ENCODE peak calls at places on chromosomes 2 and 18, in five cellular contexts. L is K562, Y is ovary, B is stomach, D is H1. E is an unnamed sample.

GRCh38 chr2:26292646-26293045 is 47.9 kb downstream of the HADHB start:
- DNase-seq in B (no peak), D (no peak), Y (peak), L (no peak), E (no peak)

GRCh38 chr2:1781291-1782080 is 37.2 kb upstream of the PXDN start:
- DNase-seq in L (no peak), D (no peak), B (peak), Y (no peak), E (no peak)

GRCh38 chr2:235468978-235469694 is 24.7 kb upstream of the AGAP1 start:
- DNase-seq in Y (peak), D (no peak), B (peak), L (no peak), E (no peak)

GRCh38 chr18:36993068-36993467 is 164.1 kb downstream of the KIAA1328 start:
- DNase-seq in L (no peak), D (no peak), B (no peak), Y (no peak), E (no peak)

GRCh38 chr2:231877533-231878456 is 48.4 kb downstream of the NPPC start:
- DNase-seq in L (no peak), D (no peak), B (no peak), Y (no peak), E (no peak)

GRCh38 chr2:63064197-63064596 is 13.6 kb downstream of the OTX1 start:
- DNase-seq in D (no peak), B (no peak), Y (no peak), L (no peak), E (no peak)

GRCh38 chr2:145543856-145544255 is 1023.9 kb upstream of the ZEB2 start:
- DNase-seq in L (no peak), B (no peak), Y (no peak), D (no peak), E (no peak)

GRCh38 chr2:28321426-28321825 is 71.2 kb upstream of the FOSL2 start:
- DNase-seq in L (no peak), B (no peak), D (no peak), Y (no peak), E (no peak)

GRCh38 chr2:113876503-113877387 is 13.1 kb upstream of the ACTR3 start:
- DNase-seq in L (no peak), D (no peak), Y (no peak), B (peak), E (no peak)

GRCh38 chr2:234947556-234947955 is 4.3 kb upstream of the SH3BP4 start:
- DNase-seq in Y (no peak), D (no peak), B (no peak), L (no peak), E (no peak)

GRCh38 chr2:170235860-170236638 is 58.1 kb downstream of the MYO3B start:
- DNase-seq in L (peak), D (peak), Y (no peak), B (no peak), E (peak)

GRCh38 chr18:48529796-48530195 is 9.0 kb upstream of the CTIF start:
- DNase-seq in L (no peak), D (no peak), Y (no peak), B (no peak), E (no peak)

GRCh38 chr2:137047369-137047768 is 282.0 kb downstream of the THSD7B start:
- DNase-seq in L (no peak), Y (no peak), B (no peak), D (no peak), E (no peak)

GRCh38 chr18:11713756-11714155 is 24.7 kb downstream of the GNAL start:
- DNase-seq in Y (no peak), D (no peak), L (no peak), B (no peak), E (no peak)

GRCh38 chr2:136058951-136059530 is 58.9 kb downstream of the CXCR4 start:
- DNase-seq in Y (no peak), D (no peak), L (no peak), B (no peak), E (no peak)

GRCh38 chr2:196336715-196337617 is 165.6 kb upstream of the STK17B start:
- DNase-seq in D (no peak), Y (no peak), B (no peak), L (peak), E (peak)

GRCh38 chr2:172552547-172553291 is 3.2 kb upstream of the PDK1 start:
- DNase-seq in Y (no peak), D (no peak), B (no peak), L (peak), E (no peak)

GRCh38 chr2:46798041-46798440 is 117.6 kb downstream of the MCFD2 start:
- DNase-seq in D (no peak), Y (no peak), L (no peak), B (no peak), E (no peak)

GRCh38 chr18:74310411-74310810 is 5.2 kb upstream of the C18orf63 start:
- DNase-seq in Y (no peak), L (no peak), B (no peak), D (no peak), E (no peak)

GRCh38 chr2:188978291-188979081 is 4.3 kb downstream of the COL3A1 start:
- DNase-seq in L (no peak), B (no peak), D (no peak), Y (peak), E (no peak)

GRCh38 chr18:26088482-26088881 is 1.9 kb downstream of the SS18 start:
- DNase-seq in Y (no peak), D (no peak), L (no peak), B (no peak), E (no peak)

GRCh38 chr2:234841321-234842015 is 110.3 kb upstream of the SH3BP4 start:
- DNase-seq in Y (no peak), D (no peak), B (no peak), L (no peak), E (no peak)

GRCh38 chr2:28209312-28209711 is 183.3 kb upstream of the FOSL2 start:
- DNase-seq in Y (no peak), D (no peak), L (no peak), B (no peak), E (no peak)

GRCh38 chr2:20501974-20502373 is 55.1 kb downstream of the RHOB start:
- DNase-seq in Y (no peak), L (no peak), D (no peak), B (no peak), E (peak)

GRCh38 chr18:46293699-46294300 is 189.6 kb downstream of the HAUS1 start:
- DNase-seq in L (no peak), Y (no peak), B (no peak), D (no peak), E (no peak)

GRCh38 chr2:234630676-234631350 is 133.9 kb upstream of the ARL4C start:
- DNase-seq in B (no peak), D (peak), L (no peak), Y (no peak), E (no peak)

GRCh38 chr18:79604205-79604912 is 75.2 kb upstream of the CTDP1 start:
- DNase-seq in L (no peak), D (no peak), Y (peak), B (no peak), E (no peak)

GRCh38 chr18:23302852-23303527 is 150.1 kb upstream of the RIOK3 start:
- DNase-seq in L (no peak), Y (no peak), D (no peak), B (no peak), E (no peak)

GRCh38 chr2:231162036-231162345 is 36.4 kb upstream of the ARMC9 start:
- DNase-seq in D (no peak), B (no peak), L (no peak), Y (no peak), E (no peak)

DNA sequence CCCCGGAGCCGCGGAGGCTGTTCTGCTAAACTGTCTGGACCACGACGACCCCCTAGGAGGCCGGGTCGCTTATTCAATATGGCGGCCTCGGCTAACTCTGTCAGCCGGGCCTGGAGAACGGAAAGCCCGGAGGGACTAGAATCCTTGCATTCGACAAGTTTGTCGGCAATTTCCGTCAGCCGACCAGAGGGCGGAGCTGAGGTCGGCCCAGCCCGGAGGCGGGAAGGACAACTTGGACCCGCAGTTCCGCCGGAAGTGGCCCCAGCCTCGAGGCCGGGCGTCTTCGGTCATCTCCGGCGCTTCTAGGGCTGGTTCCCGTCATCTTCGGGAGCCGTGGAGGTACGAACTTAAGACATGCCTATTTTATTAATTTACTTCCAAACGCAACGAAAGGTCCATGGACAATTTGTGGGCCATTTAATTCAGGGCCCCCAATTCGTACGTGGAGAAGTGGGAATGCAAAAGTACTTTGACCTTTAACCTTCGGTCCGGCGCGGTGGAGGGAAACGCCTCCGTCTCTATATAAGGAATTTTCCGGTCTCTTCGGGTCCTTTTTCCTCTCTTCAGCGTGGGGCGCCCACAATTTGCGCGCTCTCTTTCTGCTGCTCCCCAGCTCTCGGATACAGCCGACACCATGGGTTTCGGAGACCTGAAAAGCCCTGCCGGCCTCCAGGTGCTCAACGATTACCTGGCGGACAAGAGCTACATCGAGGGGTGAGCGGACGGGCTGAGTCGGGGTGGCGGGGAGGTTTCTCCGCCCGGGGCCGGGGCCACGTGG is at the start of the genes EEF1B2 and NDUFS1:
- DNase-seq in B (peak), Y (peak), D (peak), L (peak), E (peak)
- TF ChIP-seq POLR2A in B (peak), Y (peak), D (peak), L (peak), E (peak)

GRCh38 chr2:156340818-156341481 is 8.4 kb upstream of the NR4A2 start:
- DNase-seq in Y (no peak), D (no peak), B (no peak), L (no peak), E (no peak)

GRCh38 chr2:156339110-156339847 is 6.8 kb upstream of the NR4A2 start:
- DNase-seq in B (peak), L (no peak), Y (no peak), D (no peak), E (no peak)

GRCh38 chr2:156340377-156340776 is 7.9 kb upstream of the NR4A2 start:
- DNase-seq in Y (no peak), D (no peak), L (no peak), B (no peak), E (no peak)

GRCh38 chr2:156339866-156340265 is 7.3 kb upstream of the NR4A2 start:
- DNase-seq in B (no peak), Y (no peak), D (no peak), L (no peak), E (no peak)

GRCh38 chr2:156338578-156338977 is 6.1 kb upstream of the NR4A2 start:
- DNase-seq in L (no peak), Y (no peak), D (no peak), B (no peak), E (no peak)
- TF ChIP-seq EP300 in L (no peak), Y (no peak), D (no peak), B (no peak), E (no peak)

DNA sequence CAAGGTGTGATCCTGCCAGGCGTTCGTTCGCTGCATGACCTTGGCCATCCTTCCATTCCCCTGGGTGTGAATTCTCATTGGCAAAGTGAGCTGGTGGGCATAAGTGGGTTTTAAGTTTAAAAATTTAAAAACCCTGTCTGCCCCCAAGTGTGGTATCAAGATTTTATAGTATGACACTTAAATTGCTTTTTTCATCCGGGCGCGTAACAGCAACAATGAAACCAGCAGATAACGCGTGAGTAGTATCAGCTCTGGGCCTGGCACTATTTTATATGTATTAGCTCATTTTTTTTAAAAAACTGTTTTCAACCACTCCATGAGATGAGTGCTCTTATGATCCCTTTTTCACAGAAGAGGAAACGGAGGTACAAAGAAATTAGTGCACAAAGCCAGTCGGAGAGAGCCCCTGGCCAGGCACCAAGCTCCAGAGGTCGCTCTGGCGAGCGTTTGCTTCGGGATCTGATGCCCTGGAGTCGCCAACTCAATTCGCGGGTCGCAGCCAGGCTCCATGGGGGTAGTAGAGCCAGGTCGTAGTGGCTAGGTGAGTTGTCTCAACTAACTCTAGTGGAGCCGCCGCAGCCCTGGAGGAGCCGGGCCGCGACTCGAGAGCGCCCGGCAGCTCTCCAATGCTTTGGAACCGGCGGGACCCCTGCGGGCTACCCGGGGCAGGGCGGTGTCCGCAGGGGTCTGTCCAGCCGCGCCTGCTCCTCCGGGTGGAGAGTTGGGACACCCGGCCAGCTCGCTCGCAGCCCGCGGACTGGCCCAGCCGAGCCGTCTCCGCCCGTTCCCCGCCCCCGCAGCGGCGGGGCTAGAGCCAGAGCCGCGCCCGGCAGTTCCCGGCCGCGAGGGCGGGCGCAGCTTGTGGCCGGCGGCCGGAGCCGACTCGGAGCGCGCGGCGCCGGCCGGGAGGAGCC is at the start of gene IL1R1:
- DNase-seq in L (peak), Y (peak), D (peak), B (peak), E (peak)
- TF ChIP-seq POLR2A in L (no peak), Y (peak), D (peak), B (no peak), E (peak)

DNA sequence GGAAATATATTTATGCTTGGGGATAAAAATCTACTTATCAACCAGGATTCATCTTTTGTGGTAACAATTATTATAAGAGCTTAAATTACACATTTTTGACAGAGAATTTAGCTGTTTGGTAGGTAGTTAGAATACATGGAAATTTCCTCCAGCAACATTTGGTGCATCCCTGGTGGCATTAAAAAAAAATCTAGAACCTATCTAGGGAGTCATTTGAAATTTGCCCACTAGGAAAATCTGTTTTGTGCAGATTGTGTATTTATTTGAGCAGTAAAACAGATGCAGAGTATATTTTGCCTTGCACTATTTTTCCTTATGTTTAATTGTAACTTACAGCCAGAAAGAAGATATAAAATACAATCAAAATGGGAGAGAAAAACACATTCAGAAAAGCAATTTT is 208.4 kb upstream of the LRP1B start:
- DNase-seq in D (no peak), B (no peak), Y (no peak), L (no peak), E (no peak)
- TF ChIP-seq EP300 in D (no peak), B (no peak), Y (no peak), L (no peak), E (no peak)

GRCh38 chr2:209422191-209422754 is 1.6 kb upstream of the MAP2 start:
- DNase-seq in Y (no peak), D (no peak), B (no peak), L (no peak), E (no peak)

GRCh38 chr2:209425082-209426071 is 1.5 kb downstream of the MAP2 start:
- DNase-seq in L (no peak), D (no peak), B (no peak), Y (no peak), E (no peak)

GRCh38 chr2:209426432-209426831 is 2.6 kb downstream of the MAP2 start:
- DNase-seq in D (no peak), B (no peak), Y (no peak), L (no peak), E (no peak)

GRCh38 chr2:209423562-209424541 is at the start of gene MAP2:
- DNase-seq in L (peak), B (peak), Y (peak), D (peak), E (peak)
- TF ChIP-seq POLR2A in L (no peak), B (no peak), Y (no peak), D (peak), E (no peak)

GRCh38 chr2:241772063-241772499 is 4.5 kb upstream of the GAL3ST2 start:
- DNase-seq in Y (no peak), L (no peak), B (no peak), D (no peak), E (no peak)

GRCh38 chr2:241775223-241776177 is 1.1 kb upstream of the GAL3ST2 start:
- DNase-seq in B (no peak), Y (peak), D (peak), L (no peak), E (no peak)

GRCh38 chr2:241773511-241774418 is 2.9 kb upstream of the GAL3ST2 start:
- DNase-seq in D (peak), L (peak), Y (peak), B (no peak), E (no peak)

GRCh38 chr2:241776336-241777166 is at the start of gene GAL3ST2:
- DNase-seq in Y (no peak), D (peak), L (no peak), B (no peak), E (no peak)

DNA sequence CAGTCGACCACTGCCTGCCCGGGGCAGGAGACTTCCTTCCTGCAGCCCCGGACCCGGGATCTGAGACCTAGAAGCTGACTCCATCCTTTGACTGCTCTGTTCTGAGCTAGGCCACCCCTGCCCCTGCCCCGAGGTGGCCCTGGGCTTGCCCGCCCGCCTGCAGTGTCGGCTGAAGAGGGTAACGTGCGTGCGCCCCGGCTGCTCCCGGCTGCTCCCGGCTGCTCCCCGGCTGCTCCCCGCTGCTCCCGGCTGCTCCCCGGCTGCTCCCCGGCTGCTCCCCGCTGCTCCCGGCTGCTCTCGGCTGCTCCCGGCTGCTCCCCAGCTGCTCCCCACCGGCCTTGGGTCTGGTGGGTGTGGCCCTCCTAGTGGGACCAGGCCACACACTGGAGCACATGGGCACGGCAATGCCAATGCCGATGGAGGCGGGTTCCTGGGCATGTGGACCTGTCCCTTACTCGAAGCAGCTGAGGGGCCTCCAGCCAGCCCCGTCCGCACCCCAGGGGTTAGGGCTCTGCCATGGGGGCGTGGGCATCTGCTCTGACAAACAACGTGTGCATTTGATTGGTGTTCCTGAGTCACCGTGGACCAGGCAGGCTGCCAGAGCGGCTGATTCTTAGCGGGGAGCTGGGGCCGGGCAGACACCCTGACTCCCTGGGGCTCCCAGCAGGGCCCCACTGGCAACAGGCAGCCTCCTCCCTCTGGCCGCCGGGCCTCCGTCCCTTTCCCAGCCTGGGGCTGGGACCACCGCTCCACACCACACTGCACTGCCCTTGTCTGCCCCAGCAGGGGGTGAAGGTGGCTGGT is 2.0 kb upstream of the GAL3ST2 start:
- DNase-seq in L (peak), B (peak), Y (peak), D (peak), E (no peak)
- TF ChIP-seq EP300 in L (no peak), B (no peak), Y (no peak), D (no peak), E (no peak)